ENCODE peak calls at places on chromosomes 11 and 22, in four cellular contexts. X, A, S and V are unnamed samples.

GRCh38 chr11:17333799-17334586 is 17.6 kb upstream of the NCR3LG1 start:
- DNase-seq in X (no peak), A (no peak), S (no peak), V (no peak)

GRCh38 chr22:46937939-46938338 is 175.5 kb downstream of the TBC1D22A start:
- DNase-seq in X (no peak), A (no peak), S (no peak), V (no peak)

GRCh38 chr11:132049205-132049604 is 678.8 kb downstream of the NTM start:
- DNase-seq in X (no peak), A (no peak), S (no peak), V (no peak)

GRCh38 chr11:126927628-126928027 is 72.9 kb downstream of the KIRREL3 start:
- DNase-seq in X (no peak), A (no peak), S (no peak), V (no peak)

GRCh38 chr11:94678901-94679300 is 89.3 kb upstream of the AMOTL1 start:
- DNase-seq in X (no peak), A (no peak), S (no peak), V (no peak)

GRCh38 chr11:9535189-9535781 is 38.2 kb upstream of the WEE1 start:
- DNase-seq in X (peak; percentile 44), A (peak; percentile 53), S (peak; percentile 25), V (peak; percentile 75)

GRCh38 chr11:17734418-17734911 is at the start of gene KCNC1:
- DNase-seq in X (no peak), A (peak; percentile 93), S (no peak), V (peak; percentile 48)

GRCh38 chr11:35907648-35908431 is 36.0 kb upstream of the LDLRAD3 start:
- DNase-seq in X (peak; percentile 54), A (no peak), S (peak; percentile 64), V (no peak)

GRCh38 chr11:13366266-13367026 is 88.9 kb downstream of the BMAL1 start:
- DNase-seq in X (no peak), A (no peak), S (no peak), V (no peak)

GRCh38 chr22:22759889-22760546 is 115.6 kb downstream of the GGTLC2 start:
- DNase-seq in X (no peak), A (no peak), S (no peak), V (no peak)

GRCh38 chr11:65435330-65435931 is 12.8 kb downstream of the NEAT1 start:
- DNase-seq in X (no peak), A (no peak), S (no peak), V (no peak)

GRCh38 chr11:33874910-33875490 is 16.9 kb downstream of the LMO2 start:
- DNase-seq in X (no peak), A (no peak), S (no peak), V (no peak)

GRCh38 chr22:50444663-50445062 is 30.2 kb downstream of the SBF1 start:
- DNase-seq in X (peak; percentile 6), A (no peak), S (no peak), V (no peak)

GRCh38 chr22:23074451-23074850 is 4.1 kb downstream of the GNAZ start:
- DNase-seq in X (no peak), A (no peak), S (no peak), V (no peak)

GRCh38 chr11:43833657-43834073 is 47.0 kb upstream of the ALKBH3 start:
- DNase-seq in X (no peak), A (peak; percentile 35), S (no peak), V (no peak)

GRCh38 chr11:1335811-1336761 is 26.7 kb upstream of the TOLLIP start:
- DNase-seq in X (no peak), A (peak; percentile 84), S (no peak), V (peak; percentile 83)

GRCh38 chr11:116887909-116888556 is 50.6 kb upstream of the APOA1 start:
- DNase-seq in X (no peak), A (no peak), S (no peak), V (no peak)

GRCh38 chr11:116890193-116890592 is 52.8 kb upstream of the APOA1 start:
- DNase-seq in X (no peak), A (no peak), S (peak; percentile 26), V (no peak)

GRCh38 chr11:116882386-116882785 is 45.0 kb upstream of the APOA1 start:
- DNase-seq in X (peak; percentile 13), A (no peak), S (no peak), V (no peak)

GRCh38 chr11:116888884-116889549 is 51.6 kb upstream of the APOA1 start:
- DNase-seq in X (no peak), A (no peak), S (peak; percentile 4), V (no peak)

DNA sequence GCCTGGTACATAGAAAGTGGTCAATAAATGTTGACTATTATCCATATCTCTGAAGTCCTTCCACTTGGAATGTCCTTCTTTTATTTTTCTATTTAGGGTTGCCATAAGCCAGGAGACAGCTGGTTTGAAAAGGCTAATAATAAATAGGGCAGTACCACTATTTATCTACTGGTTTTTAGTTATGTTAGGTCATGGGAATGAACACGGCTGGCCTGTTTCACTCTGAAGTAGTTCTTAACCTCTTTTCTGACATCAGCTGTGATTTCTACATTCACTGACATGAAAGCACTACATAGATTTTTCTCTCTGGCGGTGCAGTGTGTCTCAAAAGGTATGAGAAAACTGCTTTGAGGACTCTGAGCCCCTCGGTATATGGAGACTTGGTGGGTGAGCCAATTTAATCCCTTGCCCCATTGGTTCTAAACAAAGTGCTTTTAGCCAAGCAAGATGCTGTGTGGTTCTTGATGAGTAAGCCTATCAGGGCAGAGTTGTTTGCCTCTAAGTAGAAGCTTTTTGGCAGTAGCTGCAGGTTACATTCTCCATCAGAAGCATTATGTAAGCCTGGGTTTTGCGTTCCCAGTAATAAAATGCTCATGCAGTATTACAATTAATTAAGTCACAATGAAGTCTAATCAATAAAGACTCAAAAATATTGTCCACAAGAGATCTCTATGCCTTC is 48.7 kb upstream of the APOA1 start:
- DNase-seq in X (no peak), A (no peak), S (no peak), V (no peak)
- TF ChIP-seq ZBTB33 in X (no peak), A (no peak), S (no peak), V (no peak)

GRCh38 chr11:120554771-120555432 is 43.4 kb downstream of the GRIK4 start:
- DNase-seq in X (no peak), A (peak; percentile 71), S (no peak), V (no peak)
- H3K9ac ChIP-seq in X (no peak overlapping the region), A (no peak overlapping the region), S (no peak overlapping the region), V (no peak overlapping the region)

GRCh38 chr11:11788067-11788710 is 53.6 kb upstream of the USP47 start:
- DNase-seq in X (no peak), A (no peak), S (no peak), V (no peak)

GRCh38 chr11:11789735-11790369 is 51.9 kb upstream of the USP47 start:
- DNase-seq in X (no peak), A (peak; percentile 33), S (no peak), V (peak; percentile 39)

GRCh38 chr11:11787305-11788066 is 54.3 kb upstream of the USP47 start:
- DNase-seq in X (peak; percentile 38), A (peak; percentile 57), S (peak; percentile 23), V (peak; percentile 77)

GRCh38 chr11:11786234-11786633 is 55.5 kb upstream of the USP47 start:
- DNase-seq in X (no peak), A (no peak), S (no peak), V (no peak)

DNA sequence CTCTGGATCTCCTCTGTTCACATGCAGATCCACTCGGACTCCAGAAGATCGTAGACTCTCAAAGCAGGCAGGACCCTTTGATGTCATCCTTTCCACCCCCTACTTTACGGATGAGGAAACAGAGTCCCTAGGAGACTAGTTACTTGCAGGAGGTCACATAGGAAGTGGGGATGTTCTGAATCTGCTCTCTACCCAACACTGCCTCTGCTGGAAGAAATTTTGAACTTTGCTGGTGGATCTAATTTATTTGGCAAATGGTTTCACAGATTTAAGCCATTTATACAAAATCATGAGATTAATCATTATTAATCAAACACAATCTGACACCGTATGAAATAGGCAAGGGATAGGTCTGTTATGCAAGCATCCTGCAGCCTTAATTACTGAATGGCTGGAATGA is 55.0 kb upstream of the USP47 start:
- DNase-seq in X (no peak), A (no peak), S (no peak), V (no peak)
- TF ChIP-seq ZBTB33 in X (no peak), A (no peak), S (no peak), V (no peak)

DNA sequence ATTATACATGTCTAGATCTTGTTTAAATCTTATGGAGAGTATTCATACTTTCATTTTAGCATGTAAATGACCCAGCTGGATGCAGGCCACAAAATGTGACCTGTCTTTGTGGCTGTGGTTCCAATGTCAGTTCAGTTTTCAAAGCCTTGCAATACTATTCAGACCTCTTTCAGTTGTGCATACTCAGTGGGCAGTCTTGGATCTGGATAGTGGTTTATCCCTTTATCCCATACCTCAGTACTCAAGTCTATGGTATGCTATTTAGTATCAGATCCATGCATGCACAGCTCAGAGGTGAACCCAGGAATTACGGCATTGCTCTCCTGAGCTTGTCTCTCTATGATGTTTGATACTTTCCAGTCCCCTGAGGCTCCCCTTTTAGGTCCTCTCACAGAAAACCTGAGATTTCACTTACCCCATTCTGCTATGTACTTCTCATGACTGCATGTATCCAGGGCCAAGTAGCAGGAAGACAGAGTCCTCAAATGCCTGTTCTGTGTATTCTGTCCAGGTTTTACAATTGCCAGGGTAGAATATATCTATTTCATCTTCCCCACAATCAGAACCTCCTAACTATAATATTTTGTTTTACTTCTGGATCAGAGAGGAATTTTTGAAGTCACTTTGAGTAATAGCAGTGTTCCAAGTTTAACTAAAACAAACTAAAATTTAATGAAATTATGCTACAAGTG is 6.9 kb upstream of the P4HA3 start:
- DNase-seq in X (no peak), A (no peak), S (no peak), V (no peak)
- H3K9ac ChIP-seq in X (no peak overlapping the region), A (peak overlapping the region; percentile 81), S (no peak overlapping the region), V (no peak overlapping the region)